ENCODE peak calls at places on chromosomes 12 and 14, in nine cellular contexts. One of them, this sample, is unnamed.

GRCh38 chr14:58747181-58747580 is 109.4 kb downstream of the DACT1 start:
- DNase-seq in lower lobe of right lung: peak
- DNase-seq in nephron progenitor cell: no peak
- DNase-seq in central memory CD4-positive, alpha-beta T cell: no peak
- DNase-seq in AG20443: peak
- DNase-seq in naive thymus-derived CD8-positive, alpha-beta T cell: no peak
- DNase-seq in M059J: peak
- DNase-seq in SJSA1: peak
- DNase-seq in amniotic stem cell: no peak
- DNase-seq in this sample: peak

GRCh38 chr14:104518659-104519350 is 60.8 kb upstream of the C14orf180 start:
- DNase-seq in SJSA1: peak
- DNase-seq in amniotic stem cell: no peak
- DNase-seq in nephron progenitor cell: no peak
- DNase-seq in central memory CD4-positive, alpha-beta T cell: no peak
- DNase-seq in AG20443: no peak
- DNase-seq in M059J: no peak
- DNase-seq in naive thymus-derived CD8-positive, alpha-beta T cell: no peak
- DNase-seq in lower lobe of right lung: no peak
- DNase-seq in this sample: no peak

GRCh38 chr14:89349196-89350008 is 67.6 kb downstream of the FOXN3 start:
- DNase-seq in amniotic stem cell: no peak
- DNase-seq in lower lobe of right lung: no peak
- DNase-seq in SJSA1: no peak
- DNase-seq in naive thymus-derived CD8-positive, alpha-beta T cell: peak
- DNase-seq in M059J: peak
- DNase-seq in central memory CD4-positive, alpha-beta T cell: no peak
- DNase-seq in nephron progenitor cell: peak
- DNase-seq in AG20443: no peak
- DNase-seq in this sample: peak

GRCh38 chr12:102376251-102376747 is 104.1 kb downstream of the IGF1 start:
- DNase-seq in SJSA1: no peak
- DNase-seq in amniotic stem cell: no peak
- DNase-seq in nephron progenitor cell: no peak
- DNase-seq in naive thymus-derived CD8-positive, alpha-beta T cell: no peak
- DNase-seq in AG20443: no peak
- DNase-seq in lower lobe of right lung: no peak
- DNase-seq in M059J: no peak
- DNase-seq in central memory CD4-positive, alpha-beta T cell: no peak
- DNase-seq in this sample: no peak

GRCh38 chr12:26810330-26810729 is 22.7 kb downstream of the ITPR2 start:
- DNase-seq in nephron progenitor cell: no peak
- DNase-seq in SJSA1: no peak
- DNase-seq in lower lobe of right lung: no peak
- DNase-seq in naive thymus-derived CD8-positive, alpha-beta T cell: no peak
- DNase-seq in amniotic stem cell: peak
- DNase-seq in central memory CD4-positive, alpha-beta T cell: no peak
- DNase-seq in AG20443: peak
- DNase-seq in M059J: peak
- DNase-seq in this sample: peak

GRCh38 chr12:6230321-6231110 is 30.3 kb downstream of the CD9 start:
- DNase-seq in SJSA1: no peak
- DNase-seq in AG20443: peak
- DNase-seq in amniotic stem cell: no peak
- DNase-seq in central memory CD4-positive, alpha-beta T cell: peak
- DNase-seq in naive thymus-derived CD8-positive, alpha-beta T cell: peak
- DNase-seq in lower lobe of right lung: peak
- DNase-seq in nephron progenitor cell: no peak
- DNase-seq in M059J: peak
- DNase-seq in this sample: no peak

GRCh38 chr14:90846511-90846910 is 30.3 kb upstream of the TTC7B start:
- DNase-seq in amniotic stem cell: no peak
- DNase-seq in central memory CD4-positive, alpha-beta T cell: no peak
- DNase-seq in naive thymus-derived CD8-positive, alpha-beta T cell: no peak
- DNase-seq in M059J: peak
- DNase-seq in SJSA1: no peak
- DNase-seq in nephron progenitor cell: no peak
- DNase-seq in lower lobe of right lung: no peak
- DNase-seq in AG20443: peak
- DNase-seq in this sample: peak

GRCh38 chr12:105562727-105563072 is 232.2 kb downstream of the C12orf75 start:
- DNase-seq in amniotic stem cell: no peak
- DNase-seq in naive thymus-derived CD8-positive, alpha-beta T cell: no peak
- DNase-seq in M059J: no peak
- DNase-seq in nephron progenitor cell: no peak
- DNase-seq in central memory CD4-positive, alpha-beta T cell: no peak
- DNase-seq in SJSA1: no peak
- DNase-seq in lower lobe of right lung: no peak
- DNase-seq in AG20443: no peak
- DNase-seq in this sample: no peak

GRCh38 chr12:118038122-118038521 is 21.6 kb downstream of the RFC5 start:
- DNase-seq in nephron progenitor cell: no peak
- DNase-seq in SJSA1: no peak
- DNase-seq in M059J: no peak
- DNase-seq in AG20443: no peak
- DNase-seq in naive thymus-derived CD8-positive, alpha-beta T cell: no peak
- DNase-seq in central memory CD4-positive, alpha-beta T cell: no peak
- DNase-seq in lower lobe of right lung: no peak
- DNase-seq in amniotic stem cell: no peak
- DNase-seq in this sample: no peak

GRCh38 chr14:69354383-69355154 is 43.5 kb downstream of the ERH start:
- DNase-seq in naive thymus-derived CD8-positive, alpha-beta T cell: peak
- DNase-seq in amniotic stem cell: no peak
- DNase-seq in nephron progenitor cell: no peak
- DNase-seq in lower lobe of right lung: no peak
- DNase-seq in M059J: no peak
- DNase-seq in SJSA1: no peak
- DNase-seq in AG20443: no peak
- DNase-seq in central memory CD4-positive, alpha-beta T cell: peak
- DNase-seq in this sample: peak

GRCh38 chr12:127308148-127308547 is 958.8 kb upstream of the TMEM132C start:
- DNase-seq in amniotic stem cell: no peak
- DNase-seq in SJSA1: no peak
- DNase-seq in nephron progenitor cell: no peak
- DNase-seq in M059J: no peak
- DNase-seq in lower lobe of right lung: no peak
- DNase-seq in AG20443: no peak
- DNase-seq in naive thymus-derived CD8-positive, alpha-beta T cell: no peak
- DNase-seq in central memory CD4-positive, alpha-beta T cell: no peak
- DNase-seq in this sample: no peak

GRCh38 chr14:95338436-95338835 is 18.7 kb upstream of the CLMN start:
- DNase-seq in lower lobe of right lung: no peak
- DNase-seq in naive thymus-derived CD8-positive, alpha-beta T cell: no peak
- DNase-seq in SJSA1: no peak
- DNase-seq in M059J: no peak
- DNase-seq in central memory CD4-positive, alpha-beta T cell: no peak
- DNase-seq in nephron progenitor cell: no peak
- DNase-seq in AG20443: no peak
- DNase-seq in amniotic stem cell: no peak
- DNase-seq in this sample: no peak

GRCh38 chr12:25107920-25108319 is 87.0 kb downstream of the DNAI7 start:
- DNase-seq in lower lobe of right lung: no peak
- DNase-seq in SJSA1: no peak
- DNase-seq in nephron progenitor cell: no peak
- DNase-seq in naive thymus-derived CD8-positive, alpha-beta T cell: no peak
- DNase-seq in amniotic stem cell: no peak
- DNase-seq in M059J: no peak
- DNase-seq in AG20443: no peak
- DNase-seq in central memory CD4-positive, alpha-beta T cell: no peak
- DNase-seq in this sample: no peak

GRCh38 chr14:99514552-99515300 is 33.5 kb downstream of the CCNK start:
- DNase-seq in M059J: no peak
- DNase-seq in amniotic stem cell: no peak
- DNase-seq in naive thymus-derived CD8-positive, alpha-beta T cell: no peak
- DNase-seq in nephron progenitor cell: no peak
- DNase-seq in lower lobe of right lung: peak
- DNase-seq in SJSA1: peak
- DNase-seq in AG20443: no peak
- DNase-seq in central memory CD4-positive, alpha-beta T cell: no peak
- DNase-seq in this sample: no peak

GRCh38 chr14:71130491-71131179 is 223.4 kb downstream of the PCNX1 start:
- DNase-seq in AG20443: no peak
- DNase-seq in nephron progenitor cell: no peak
- DNase-seq in central memory CD4-positive, alpha-beta T cell: no peak
- DNase-seq in M059J: peak
- DNase-seq in naive thymus-derived CD8-positive, alpha-beta T cell: no peak
- DNase-seq in SJSA1: peak
- DNase-seq in lower lobe of right lung: no peak
- DNase-seq in amniotic stem cell: no peak
- DNase-seq in this sample: no peak

GRCh38 chr14:91873476-91874265 is 6.3 kb upstream of the TC2N start:
- DNase-seq in naive thymus-derived CD8-positive, alpha-beta T cell: peak
- DNase-seq in nephron progenitor cell: no peak
- DNase-seq in lower lobe of right lung: no peak
- DNase-seq in AG20443: no peak
- DNase-seq in SJSA1: no peak
- DNase-seq in central memory CD4-positive, alpha-beta T cell: peak
- DNase-seq in M059J: peak
- DNase-seq in amniotic stem cell: no peak
- DNase-seq in this sample: peak